ENCODE peak calls at places on chromosomes 16 and 17, in four cellular contexts. One of them, this sample, is unnamed.

GRCh38 chr16:68423771-68424170 is 24.5 kb downstream of the SMPD3 start:
- DNase-seq in left ventricle myocardium inferior: no peak
- DNase-seq in anterior cingulate cortex: no peak
- DNase-seq in cardiac septum: peak
- DNase-seq in this sample: no peak

GRCh38 chr16:54933281-54934150 is 2.9 kb downstream of the IRX5 start:
- DNase-seq in cardiac septum: no peak
- DNase-seq in anterior cingulate cortex: no peak
- DNase-seq in left ventricle myocardium inferior: no peak
- DNase-seq in this sample: no peak

GRCh38 chr17:6872941-6873340 is 41.4 kb upstream of the TEKT1 start:
- DNase-seq in cardiac septum: no peak
- DNase-seq in left ventricle myocardium inferior: no peak
- DNase-seq in anterior cingulate cortex: no peak
- DNase-seq in this sample: no peak

GRCh38 chr17:30249460-30249859 is 14.0 kb upstream of the SLC6A4 start:
- DNase-seq in left ventricle myocardium inferior: no peak
- DNase-seq in anterior cingulate cortex: no peak
- DNase-seq in cardiac septum: no peak
- DNase-seq in this sample: no peak

GRCh38 chr17:81380682-81381518 is 14.4 kb upstream of the BAHCC1 start:
- DNase-seq in left ventricle myocardium inferior: no peak
- DNase-seq in cardiac septum: no peak
- DNase-seq in anterior cingulate cortex: no peak
- DNase-seq in this sample: no peak

GRCh38 chr16:18047761-18048160 is 288.8 kb downstream of the NPIPA8 start:
- DNase-seq in anterior cingulate cortex: no peak
- DNase-seq in left ventricle myocardium inferior: no peak
- DNase-seq in cardiac septum: no peak
- DNase-seq in this sample: no peak

GRCh38 chr17:40793800-40794199 is 6.0 kb downstream of the KRT28 start:
- DNase-seq in cardiac septum: no peak
- DNase-seq in anterior cingulate cortex: no peak
- DNase-seq in left ventricle myocardium inferior: no peak
- DNase-seq in this sample: no peak

GRCh38 chr16:2250652-2251280 is 621 bp downstream of the ECI1 start:
- DNase-seq in cardiac septum: no peak
- DNase-seq in left ventricle myocardium inferior: no peak
- DNase-seq in anterior cingulate cortex: no peak
- DNase-seq in this sample: no peak

GRCh38 chr16:12455287-12455798 is 348.3 kb downstream of the CPPED1 start:
- DNase-seq in cardiac septum: peak
- DNase-seq in anterior cingulate cortex: peak
- DNase-seq in left ventricle myocardium inferior: peak
- DNase-seq in this sample: peak

GRCh38 chr16:86380045-86380444 is 130.3 kb upstream of the FOXF1 start:
- DNase-seq in anterior cingulate cortex: no peak
- DNase-seq in left ventricle myocardium inferior: no peak
- DNase-seq in cardiac septum: no peak
- DNase-seq in this sample: no peak

GRCh38 chr16:2782583-2783351 is 4.6 kb downstream of the PRSS33 start:
- DNase-seq in anterior cingulate cortex: no peak
- DNase-seq in left ventricle myocardium inferior: no peak
- DNase-seq in cardiac septum: peak
- DNase-seq in this sample: no peak

GRCh38 chr16:68695575-68695974 is 41.5 kb upstream of the CDH1 start:
- DNase-seq in left ventricle myocardium inferior: no peak
- DNase-seq in cardiac septum: no peak
- DNase-seq in anterior cingulate cortex: no peak
- DNase-seq in this sample: no peak

GRCh38 chr17:77038860-77039555 is 101.8 kb upstream of the SEC14L1 start:
- DNase-seq in anterior cingulate cortex: no peak
- DNase-seq in left ventricle myocardium inferior: no peak
- DNase-seq in cardiac septum: no peak
- DNase-seq in this sample: no peak

GRCh38 chr16:84648595-84649510 is 542 bp downstream of the KLHL36 start:
- DNase-seq in left ventricle myocardium inferior: peak
- DNase-seq in anterior cingulate cortex: no peak
- DNase-seq in cardiac septum: peak
- DNase-seq in this sample: no peak

GRCh38 chr16:52238710-52239109 is 308.2 kb downstream of the TOX3 start:
- DNase-seq in left ventricle myocardium inferior: no peak
- DNase-seq in cardiac septum: no peak
- DNase-seq in anterior cingulate cortex: no peak
- DNase-seq in this sample: no peak

GRCh38 chr17:40562841-40563370 is 2.4 kb downstream of the CCR7 start:
- DNase-seq in anterior cingulate cortex: no peak
- DNase-seq in left ventricle myocardium inferior: no peak
- DNase-seq in cardiac septum: peak
- DNase-seq in this sample: no peak

GRCh38 chr17:48835971-48836370 is 5.1 kb downstream of the CALCOCO2 start:
- DNase-seq in cardiac septum: no peak
- DNase-seq in anterior cingulate cortex: no peak
- DNase-seq in left ventricle myocardium inferior: no peak
- DNase-seq in this sample: no peak

GRCh38 chr17:68972119-68972704 is 17.0 kb upstream of the ABCA8 start:
- DNase-seq in cardiac septum: no peak
- DNase-seq in anterior cingulate cortex: no peak
- DNase-seq in left ventricle myocardium inferior: no peak
- DNase-seq in this sample: peak

GRCh38 chr17:48626470-48627241 is 498 bp upstream of the HOXB9 start:
- DNase-seq in left ventricle myocardium inferior: no peak
- DNase-seq in anterior cingulate cortex: no peak
- DNase-seq in cardiac septum: no peak
- DNase-seq in this sample: no peak

GRCh38 chr17:55783684-55784245 is 32.9 kb downstream of the PCTP start:
- DNase-seq in anterior cingulate cortex: no peak
- DNase-seq in left ventricle myocardium inferior: peak
- DNase-seq in cardiac septum: peak
- DNase-seq in this sample: no peak

GRCh38 chr16:28974007-28974436 is 556 bp upstream of the SPNS1 start:
- DNase-seq in anterior cingulate cortex: peak
- DNase-seq in left ventricle myocardium inferior: peak
- DNase-seq in cardiac septum: no peak
- DNase-seq in this sample: peak

GRCh38 chr16:30923554-30924085 is at the start of gene FBXL19:
- DNase-seq in left ventricle myocardium inferior: peak
- DNase-seq in anterior cingulate cortex: no peak
- DNase-seq in cardiac septum: no peak
- DNase-seq in this sample: no peak

GRCh38 chr17:35715416-35715815 is 16.0 kb upstream of the RASL10B start:
- DNase-seq in left ventricle myocardium inferior: no peak
- DNase-seq in cardiac septum: no peak
- DNase-seq in anterior cingulate cortex: no peak
- DNase-seq in this sample: peak

GRCh38 chr17:54867634-54868033 is 33.0 kb upstream of the TOM1L1 start:
- DNase-seq in cardiac septum: no peak
- DNase-seq in left ventricle myocardium inferior: no peak
- DNase-seq in anterior cingulate cortex: no peak
- DNase-seq in this sample: no peak

GRCh38 chr16:51409001-51409675 is 258.1 kb upstream of the SALL1 start:
- DNase-seq in anterior cingulate cortex: no peak
- DNase-seq in left ventricle myocardium inferior: no peak
- DNase-seq in cardiac septum: no peak
- DNase-seq in this sample: no peak

GRCh38 chr17:38742431-38743308 is 5.5 kb downstream of the PCGF2 start:
- DNase-seq in cardiac septum: no peak
- DNase-seq in anterior cingulate cortex: no peak
- DNase-seq in left ventricle myocardium inferior: no peak
- DNase-seq in this sample: no peak

GRCh38 chr16:8935989-8936388 is 27.7 kb downstream of the USP7 start:
- DNase-seq in left ventricle myocardium inferior: no peak
- DNase-seq in anterior cingulate cortex: no peak
- DNase-seq in cardiac septum: no peak
- DNase-seq in this sample: no peak

GRCh38 chr16:3094289-3095027 is 4.6 kb downstream of the ZSCAN10 start:
- DNase-seq in cardiac septum: no peak
- DNase-seq in anterior cingulate cortex: no peak
- DNase-seq in left ventricle myocardium inferior: no peak
- DNase-seq in this sample: no peak

GRCh38 chr17:73802314-73802713 is 158.1 kb upstream of the SDK2 start:
- DNase-seq in left ventricle myocardium inferior: no peak
- DNase-seq in cardiac septum: peak
- DNase-seq in anterior cingulate cortex: no peak
- DNase-seq in this sample: no peak

GRCh38 chr16:726438-727290 is at the start of the genes CCDC78 and HAGHL:
- DNase-seq in anterior cingulate cortex: peak
- DNase-seq in cardiac septum: no peak
- DNase-seq in left ventricle myocardium inferior: peak
- DNase-seq in this sample: no peak

GRCh38 chr16:84379731-84380369 is 11.5 kb downstream of the ATP2C2 start:
- DNase-seq in anterior cingulate cortex: no peak
- DNase-seq in cardiac septum: peak
- DNase-seq in left ventricle myocardium inferior: no peak
- DNase-seq in this sample: no peak

GRCh38 chr17:18129041-18129502 is 20.5 kb downstream of the MYO15A start:
- DNase-seq in left ventricle myocardium inferior: no peak
- DNase-seq in anterior cingulate cortex: no peak
- DNase-seq in cardiac septum: no peak
- DNase-seq in this sample: no peak